ENCODE peak calls at places on chromosomes 13 and 19, in four cellular contexts. E is H1, O is GM12878, N is HepG2. J is an unnamed sample.

GRCh38 chr19:54142166-54142780 is 4.7 kb downstream of the CNOT3 start:
- DNase-seq in E (no peak), O (no peak), N (no peak), J (no peak)

GRCh38 chr19:48516536-48516935 is 4.9 kb upstream of the LMTK3 start:
- DNase-seq in E (no peak), O (no peak), N (no peak), J (no peak)

GRCh38 chr19:27824108-27824507 is 1388.8 kb downstream of the UQCRFS1 start:
- DNase-seq in E (no peak), O (no peak), N (no peak), J (no peak)

GRCh38 chr13:28299941-28300340 is 161.6 kb downstream of the PAN3 start:
- DNase-seq in E (no peak), O (no peak), N (no peak), J (no peak)

GRCh38 chr19:30228726-30229523 is 143.3 kb upstream of the ZNF536 start:
- DNase-seq in E (no peak), O (no peak), N (no peak), J (peak)

GRCh38 chr13:95564948-95565347 is 12.4 kb downstream of the CLDN10 start:
- DNase-seq in E (no peak), O (no peak), N (no peak), J (no peak)

GRCh38 chr19:46413262-46414031 is at the start of gene CCDC8:
- DNase-seq in E (peak), O (no peak), N (no peak), J (no peak)

GRCh38 chr13:102825921-102826706 is 19.7 kb upstream of the ERCC5 start:
- DNase-seq in E (no peak), O (no peak), N (no peak), J (no peak)

GRCh38 chr13:37617162-37617561 is 18.6 kb upstream of the POSTN start:
- DNase-seq in E (no peak), O (no peak), N (no peak), J (no peak)

GRCh38 chr19:45499196-45500180 is 1.2 kb downstream of the PPM1N start:
- DNase-seq in E (peak), O (no peak), N (no peak), J (peak)

DNA sequence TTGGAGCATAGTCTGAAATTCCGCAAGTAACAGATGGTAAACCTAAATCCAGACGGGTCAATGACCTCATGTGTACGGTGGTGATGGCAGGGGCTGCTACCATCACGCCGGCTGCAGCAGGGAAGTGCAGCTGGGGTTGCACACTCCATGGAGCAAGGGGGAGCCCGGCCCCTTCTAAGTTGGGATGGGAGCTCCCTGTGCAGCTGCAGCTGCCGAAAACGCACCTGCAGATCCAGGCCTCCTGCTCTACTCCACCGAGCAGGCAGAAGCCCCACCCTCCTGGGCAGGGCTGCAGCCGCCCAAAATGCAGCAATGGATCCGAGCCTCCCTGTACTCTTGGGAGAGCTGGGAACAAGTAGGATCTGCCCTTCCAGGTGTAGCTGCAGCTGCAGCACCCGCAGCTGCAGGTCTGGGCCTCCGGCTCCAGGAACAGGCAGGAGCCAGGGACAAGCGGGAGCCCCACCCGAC is 25.5 kb downstream of the KBTBD6 start:
- DNase-seq in E (no peak), O (no peak), N (peak), J (no peak)
- TF ChIP-seq GABPA in E (no peak), O (no peak), N (no peak), J (no peak)

GRCh38 chr19:10919352-10920287 is 8.8 kb downstream of the YIPF2 start:
- DNase-seq in E (no peak), O (no peak), N (no peak), J (no peak)
- TF ChIP-seq SIN3A in E (no peak), O (no peak), N (no peak), J (no peak)

DNA sequence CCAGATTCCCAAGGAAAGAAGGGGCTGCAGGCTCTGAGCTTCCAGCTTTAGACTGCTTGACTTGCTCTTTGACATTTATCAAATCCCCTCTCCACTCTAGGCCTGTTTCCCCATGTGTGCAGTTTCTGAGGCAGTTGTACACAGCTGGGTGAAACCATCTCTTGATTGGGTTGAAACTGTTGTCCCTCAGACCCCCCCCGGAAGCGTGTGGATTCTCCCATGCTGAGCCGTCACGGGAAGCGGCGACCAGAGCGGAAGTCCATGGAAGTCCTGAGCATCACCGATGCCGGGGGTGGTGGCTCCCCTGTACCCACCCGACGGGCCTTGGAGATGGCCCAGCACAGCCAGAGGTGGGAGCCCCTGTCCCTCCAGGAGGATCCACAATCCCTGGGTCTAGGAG is 19.7 kb downstream of the BRSK1 start:
- DNase-seq in E (no peak), O (no peak), N (no peak), J (no peak)
- TF ChIP-seq GABPA in E (no peak), O (no peak), N (no peak), J (no peak)

DNA sequence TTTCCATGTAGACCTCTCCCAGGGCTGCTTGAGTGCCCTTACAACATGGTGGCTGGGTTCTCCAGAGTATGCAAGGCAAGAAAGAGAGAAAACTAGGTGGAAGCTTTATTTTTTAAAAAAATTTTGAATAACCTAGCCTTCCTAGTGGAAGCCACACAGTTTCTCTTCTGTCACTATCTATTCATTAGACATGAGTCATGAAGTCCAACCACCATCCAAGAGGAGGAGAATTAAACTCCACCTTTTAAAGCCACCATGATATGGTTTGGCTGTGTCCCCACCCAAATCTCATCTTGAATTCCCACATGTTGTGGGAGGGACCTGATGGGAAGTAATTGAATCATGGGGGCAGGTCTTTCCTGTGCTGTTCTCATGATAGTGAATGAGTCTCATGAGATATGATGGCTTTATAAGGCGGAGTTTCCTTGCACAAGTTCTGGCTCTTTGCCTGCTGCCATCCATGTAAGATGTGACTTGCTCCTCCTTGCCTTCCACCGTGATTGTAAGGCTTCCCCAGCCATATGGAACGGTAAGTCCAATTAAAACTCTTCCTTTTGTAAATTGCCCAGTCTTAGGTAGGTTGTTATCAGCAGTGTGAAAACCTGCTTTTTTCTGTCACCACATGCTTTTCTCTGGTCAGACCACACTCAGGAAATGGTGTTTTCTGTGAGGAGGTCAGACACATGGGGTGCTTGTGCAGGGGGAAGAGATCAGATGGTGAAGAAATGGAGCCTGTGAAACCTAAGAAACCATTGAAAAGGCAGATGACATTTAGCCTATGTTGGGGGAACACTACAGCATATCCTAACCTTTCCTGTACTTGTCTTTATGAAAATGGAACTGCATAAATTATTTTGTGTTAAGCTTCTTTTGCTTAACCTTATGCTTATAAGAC is 57.7 kb downstream of the ANKRD10 start:
- DNase-seq in E (no peak), O (no peak), N (no peak), J (no peak)
- TF ChIP-seq SIN3A in E (no peak), O (no peak), N (no peak), J (no peak)

GRCh38 chr13:71873418-71874276 is 6.6 kb upstream of the DACH1 start:
- DNase-seq in E (no peak), O (no peak), N (no peak), J (no peak)

GRCh38 chr13:71871844-71872243 is 4.8 kb upstream of the DACH1 start:
- DNase-seq in E (no peak), O (no peak), N (no peak), J (no peak)

GRCh38 chr13:71876648-71877279 is 9.8 kb upstream of the DACH1 start:
- DNase-seq in E (no peak), O (peak), N (no peak), J (no peak)

GRCh38 chr13:71875823-71876222 is 8.8 kb upstream of the DACH1 start:
- DNase-seq in E (no peak), O (no peak), N (no peak), J (no peak)

GRCh38 chr13:71874490-71874889 is 7.5 kb upstream of the DACH1 start:
- DNase-seq in E (no peak), O (no peak), N (no peak), J (no peak)
- TF ChIP-seq GABPA in E (no peak), O (no peak), N (no peak), J (no peak)

GRCh38 chr13:23922005-23922932 is 25.0 kb upstream of the C1QTNF9B start:
- DNase-seq in E (no peak), O (no peak), N (no peak), J (no peak)
- TF ChIP-seq SIN3A in E (no peak), O (no peak), N (no peak), J (no peak)